ENCODE peak calls at places on chromosome 2, in four cellular contexts. One of them, this sample, is unnamed.

GRCh38 chr2:103139628-103140268 is 377.9 kb downstream of the TMEM182 start:
- DNase-seq in stimulated activated CD4-positive, alpha-beta T cell treated with anti-CD3 and anti-CD28 coated beads, Interleukin-12 subunit alpha, Interleukin-12 subunit beta, amount 100 ng/mL, for 4 hours: no peak
- DNase-seq in fibroblast of pulmonary artery: no peak
- DNase-seq in upper lobe of right lung: no peak
- DNase-seq in this sample: peak

GRCh38 chr2:223459328-223459939 is 142.7 kb downstream of the SCG2 start:
- DNase-seq in stimulated activated CD4-positive, alpha-beta T cell treated with anti-CD3 and anti-CD28 coated beads, Interleukin-12 subunit alpha, Interleukin-12 subunit beta, amount 100 ng/mL, for 4 hours: no peak
- DNase-seq in fibroblast of pulmonary artery: peak
- DNase-seq in upper lobe of right lung: no peak
- DNase-seq in this sample: no peak

GRCh38 chr2:101150306-101151140 is 659 bp downstream of the TBC1D8 start:
- DNase-seq in stimulated activated CD4-positive, alpha-beta T cell treated with anti-CD3 and anti-CD28 coated beads, Interleukin-12 subunit alpha, Interleukin-12 subunit beta, amount 100 ng/mL, for 4 hours: peak
- DNase-seq in fibroblast of pulmonary artery: no peak
- DNase-seq in upper lobe of right lung: peak
- DNase-seq in this sample: no peak

GRCh38 chr2:204299766-204300165 is 245.5 kb upstream of the PARD3B start:
- DNase-seq in stimulated activated CD4-positive, alpha-beta T cell treated with anti-CD3 and anti-CD28 coated beads, Interleukin-12 subunit alpha, Interleukin-12 subunit beta, amount 100 ng/mL, for 4 hours: no peak
- DNase-seq in fibroblast of pulmonary artery: no peak
- DNase-seq in upper lobe of right lung: no peak
- DNase-seq in this sample: no peak

GRCh38 chr2:58918138-58918537 is 677.0 kb upstream of the FANCL start:
- DNase-seq in stimulated activated CD4-positive, alpha-beta T cell treated with anti-CD3 and anti-CD28 coated beads, Interleukin-12 subunit alpha, Interleukin-12 subunit beta, amount 100 ng/mL, for 4 hours: no peak
- DNase-seq in fibroblast of pulmonary artery: peak
- DNase-seq in upper lobe of right lung: no peak
- DNase-seq in this sample: no peak

GRCh38 chr2:23651187-23651983 is 266.4 kb downstream of the KLHL29 start:
- DNase-seq in stimulated activated CD4-positive, alpha-beta T cell treated with anti-CD3 and anti-CD28 coated beads, Interleukin-12 subunit alpha, Interleukin-12 subunit beta, amount 100 ng/mL, for 4 hours: no peak
- DNase-seq in fibroblast of pulmonary artery: peak
- DNase-seq in upper lobe of right lung: no peak
- DNase-seq in this sample: peak

GRCh38 chr2:218230882-218231281 is 13.9 kb downstream of the ARPC2 start:
- DNase-seq in stimulated activated CD4-positive, alpha-beta T cell treated with anti-CD3 and anti-CD28 coated beads, Interleukin-12 subunit alpha, Interleukin-12 subunit beta, amount 100 ng/mL, for 4 hours: no peak
- DNase-seq in fibroblast of pulmonary artery: peak
- DNase-seq in upper lobe of right lung: no peak
- DNase-seq in this sample: peak

GRCh38 chr2:70886541-70886987 is 49.1 kb upstream of the ATP6V1B1 start:
- DNase-seq in stimulated activated CD4-positive, alpha-beta T cell treated with anti-CD3 and anti-CD28 coated beads, Interleukin-12 subunit alpha, Interleukin-12 subunit beta, amount 100 ng/mL, for 4 hours: no peak
- DNase-seq in fibroblast of pulmonary artery: no peak
- DNase-seq in upper lobe of right lung: peak
- DNase-seq in this sample: no peak

GRCh38 chr2:197877038-197877437 is 72.6 kb downstream of the PLCL1 start:
- DNase-seq in stimulated activated CD4-positive, alpha-beta T cell treated with anti-CD3 and anti-CD28 coated beads, Interleukin-12 subunit alpha, Interleukin-12 subunit beta, amount 100 ng/mL, for 4 hours: no peak
- DNase-seq in fibroblast of pulmonary artery: no peak
- DNase-seq in upper lobe of right lung: no peak
- DNase-seq in this sample: no peak

GRCh38 chr2:22826658-22827165 is 558.3 kb upstream of the KLHL29 start:
- DNase-seq in stimulated activated CD4-positive, alpha-beta T cell treated with anti-CD3 and anti-CD28 coated beads, Interleukin-12 subunit alpha, Interleukin-12 subunit beta, amount 100 ng/mL, for 4 hours: no peak
- DNase-seq in fibroblast of pulmonary artery: no peak
- DNase-seq in upper lobe of right lung: no peak
- DNase-seq in this sample: no peak

GRCh38 chr2:96848264-96848663 is 4.4 kb upstream of the ANKRD23 start:
- DNase-seq in stimulated activated CD4-positive, alpha-beta T cell treated with anti-CD3 and anti-CD28 coated beads, Interleukin-12 subunit alpha, Interleukin-12 subunit beta, amount 100 ng/mL, for 4 hours: no peak
- DNase-seq in fibroblast of pulmonary artery: no peak
- DNase-seq in upper lobe of right lung: no peak
- DNase-seq in this sample: peak

GRCh38 chr2:218021536-218022071 is 18.8 kb upstream of the TNS1 start:
- DNase-seq in stimulated activated CD4-positive, alpha-beta T cell treated with anti-CD3 and anti-CD28 coated beads, Interleukin-12 subunit alpha, Interleukin-12 subunit beta, amount 100 ng/mL, for 4 hours: no peak
- DNase-seq in fibroblast of pulmonary artery: no peak
- DNase-seq in upper lobe of right lung: peak
- DNase-seq in this sample: no peak

GRCh38 chr2:46988733-46989481 is 73.3 kb upstream of the MCFD2 start:
- DNase-seq in stimulated activated CD4-positive, alpha-beta T cell treated with anti-CD3 and anti-CD28 coated beads, Interleukin-12 subunit alpha, Interleukin-12 subunit beta, amount 100 ng/mL, for 4 hours: no peak
- DNase-seq in fibroblast of pulmonary artery: no peak
- DNase-seq in upper lobe of right lung: no peak
- DNase-seq in this sample: no peak

GRCh38 chr2:42084231-42084671 is 36.4 kb downstream of the PKDCC start:
- DNase-seq in stimulated activated CD4-positive, alpha-beta T cell treated with anti-CD3 and anti-CD28 coated beads, Interleukin-12 subunit alpha, Interleukin-12 subunit beta, amount 100 ng/mL, for 4 hours: no peak
- DNase-seq in fibroblast of pulmonary artery: peak
- DNase-seq in upper lobe of right lung: no peak
- DNase-seq in this sample: no peak

GRCh38 chr2:32485399-32485798 is 128.6 kb downstream of the BIRC6 start:
- DNase-seq in stimulated activated CD4-positive, alpha-beta T cell treated with anti-CD3 and anti-CD28 coated beads, Interleukin-12 subunit alpha, Interleukin-12 subunit beta, amount 100 ng/mL, for 4 hours: no peak
- DNase-seq in fibroblast of pulmonary artery: peak
- DNase-seq in upper lobe of right lung: no peak
- DNase-seq in this sample: no peak

GRCh38 chr2:26532301-26533250 is 54.7 kb upstream of the OTOF start:
- DNase-seq in stimulated activated CD4-positive, alpha-beta T cell treated with anti-CD3 and anti-CD28 coated beads, Interleukin-12 subunit alpha, Interleukin-12 subunit beta, amount 100 ng/mL, for 4 hours: no peak
- DNase-seq in fibroblast of pulmonary artery: no peak
- DNase-seq in upper lobe of right lung: peak
- DNase-seq in this sample: no peak

GRCh38 chr2:236875906-236876505 is 209.7 kb upstream of the COPS8 start:
- DNase-seq in stimulated activated CD4-positive, alpha-beta T cell treated with anti-CD3 and anti-CD28 coated beads, Interleukin-12 subunit alpha, Interleukin-12 subunit beta, amount 100 ng/mL, for 4 hours: no peak
- DNase-seq in fibroblast of pulmonary artery: no peak
- DNase-seq in upper lobe of right lung: no peak
- DNase-seq in this sample: no peak

GRCh38 chr2:88180594-88181240 is 10.6 kb downstream of the THNSL2 start:
- DNase-seq in stimulated activated CD4-positive, alpha-beta T cell treated with anti-CD3 and anti-CD28 coated beads, Interleukin-12 subunit alpha, Interleukin-12 subunit beta, amount 100 ng/mL, for 4 hours: no peak
- DNase-seq in fibroblast of pulmonary artery: no peak
- DNase-seq in upper lobe of right lung: no peak
- DNase-seq in this sample: no peak

GRCh38 chr2:25362564-25363145 is 20.9 kb upstream of the DNMT3A start:
- DNase-seq in stimulated activated CD4-positive, alpha-beta T cell treated with anti-CD3 and anti-CD28 coated beads, Interleukin-12 subunit alpha, Interleukin-12 subunit beta, amount 100 ng/mL, for 4 hours: peak
- DNase-seq in fibroblast of pulmonary artery: no peak
- DNase-seq in upper lobe of right lung: no peak
- DNase-seq in this sample: peak

This sample was measured in MV-4-11.